ENCODE peak calls at places on chromosomes 4 and X, in five cellular contexts. P is left lung, M is NCI-H2029 treated with DMSO at 0.1 percent for 48 hours, I is K562, W is lower lobe of right lung. X is an unnamed sample.

GRCh38 chr4:167218022-167218608 is 16.2 kb downstream of the SPOCK3 start:
- DNase-seq in P (no peak), M (no peak), I (no peak), W (no peak), X (no peak)

GRCh38 chr4:52244773-52245360 is 193.8 kb downstream of the SPATA18 start:
- DNase-seq in P (no peak), M (no peak), I (no peak), W (no peak), X (peak)

GRCh38 chr4:166277406-166277805 is 404.4 kb downstream of the TLL1 start:
- DNase-seq in P (no peak), M (no peak), I (no peak), W (no peak), X (no peak)

GRCh38 chr4:73259552-73260140 is 1.0 kb upstream of the ANKRD17 start:
- DNase-seq in P (no peak), M (peak), I (peak), W (no peak), X (no peak)

GRCh38 chr4:16360694-16361262 is 134.5 kb upstream of the TAPT1 start:
- DNase-seq in P (peak), M (peak), I (peak), W (no peak), X (no peak)

GRCh38 chr4:156201050-156201449 is 247.4 kb upstream of the CTSO start:
- DNase-seq in P (no peak), M (no peak), I (no peak), W (no peak), X (no peak)

GRCh38 chr4:100417565-100417964 is 100.3 kb downstream of the EMCN start:
- DNase-seq in P (no peak), M (no peak), I (no peak), W (no peak), X (no peak)

GRCh38 chr4:138182838-138183426 is 59.2 kb downstream of the SLC7A11 start:
- DNase-seq in P (no peak), M (no peak), I (peak), W (no peak), X (no peak)

GRCh38 chr4:81913427-81913878 is 441.7 kb upstream of the RASGEF1B start:
- DNase-seq in P (peak), M (no peak), I (peak), W (peak), X (no peak)

GRCh38 chr4:15805583-15806517 is 27.7 kb downstream of the CD38 start:
- DNase-seq in P (no peak), M (peak), I (peak), W (no peak), X (peak)

GRCh38 chrX:19535481-19535880 is 20.2 kb upstream of the MAP3K15 start:
- DNase-seq in P (no peak), M (no peak), I (peak), W (no peak), X (no peak)

GRCh38 chr4:128728190-128728589 is 81.3 kb upstream of the JADE1 start:
- DNase-seq in P (no peak), M (no peak), I (no peak), W (no peak), X (no peak)

GRCh38 chr4:176886135-176886534 is 93.4 kb upstream of the VEGFC start:
- DNase-seq in P (no peak), M (no peak), I (no peak), W (no peak), X (no peak)

GRCh38 chr4:123505457-123506310 is 109.1 kb downstream of the SPRY1 start:
- DNase-seq in P (peak), M (peak), I (peak), W (peak), X (no peak)

GRCh38 chr4:99100876-99101275 is 12.3 kb upstream of the ADH5 start:
- DNase-seq in P (no peak), M (no peak), I (no peak), W (no peak), X (no peak)

GRCh38 chr4:183289688-183290087 is 30.4 kb downstream of the CLDN22 start:
- DNase-seq in P (no peak), M (no peak), I (peak), W (no peak), X (no peak)

GRCh38 chr4:86831262-86832090 is 17.7 kb downstream of the SLC10A6 start:
- DNase-seq in P (no peak), M (peak), I (no peak), W (peak), X (no peak)

GRCh38 chrX:54695816-54696487 is 102.1 kb downstream of the ITIH6 start:
- DNase-seq in P (no peak), M (peak), I (no peak), W (no peak), X (no peak)

GRCh38 chrX:69102805-69103204 is 62.4 kb downstream of the PJA1 start:
- DNase-seq in P (no peak), M (no peak), I (peak), W (no peak), X (no peak)

GRCh38 chr4:6361076-6361784 is 91.6 kb downstream of the WFS1 start:
- DNase-seq in P (peak), M (no peak), I (no peak), W (no peak), X (no peak)

GRCh38 chrX:149493567-149494562 is 11.2 kb downstream of the IDS start:
- DNase-seq in P (peak), M (no peak), I (peak), W (no peak), X (no peak)

GRCh38 chr4:82773049-82773448 is 25.5 kb downstream of the SCD5 start:
- DNase-seq in P (no peak), M (no peak), I (no peak), W (no peak), X (no peak)

GRCh38 chr4:85512446-85513205 is 37.7 kb downstream of the ARHGAP24 start:
- DNase-seq in P (no peak), M (no peak), I (no peak), W (no peak), X (no peak)

GRCh38 chrX:112163916-112164315 is 81.3 kb upstream of the TRPC5 start:
- DNase-seq in P (no peak), M (no peak), I (no peak), W (no peak), X (no peak)

GRCh38 chr4:158729716-158730559 is 6.7 kb upstream of the PPID start:
- DNase-seq in P (no peak), M (peak), I (peak), W (no peak), X (peak)

X was measured in tibial nerve.